ENCODE peak calls at places on chromosomes 16 and 17, in ten cellular contexts. One of them, this sample, is unnamed.

GRCh38 chr17:38703742-38704644 is 1.1 kb upstream of the MLLT6 start:
- DNase-seq in naive thymus-derived CD8-positive, alpha-beta T cell: peak; percentile 56
- DNase-seq in kidney epithelial cell: no peak
- DNase-seq in Caki2: peak; percentile 83
- DNase-seq in Daoy: peak; percentile 70
- DNase-seq in tibial nerve: peak; percentile 57
- DNase-seq in RWPE1: peak; percentile 81
- DNase-seq in NCI-H2081: peak; percentile 98
- DNase-seq in omental fat pad: peak; percentile 61
- DNase-seq in astrocyte of the hippocampus: peak; percentile 53
- DNase-seq in this sample: peak; percentile 93

GRCh38 chr17:61307905-61308886 is 91.4 kb upstream of the TBX2 start:
- DNase-seq in naive thymus-derived CD8-positive, alpha-beta T cell: no peak
- DNase-seq in kidney epithelial cell: peak; percentile 69
- DNase-seq in Caki2: no peak
- DNase-seq in Daoy: peak; percentile 58
- DNase-seq in tibial nerve: no peak
- DNase-seq in RWPE1: no peak
- DNase-seq in NCI-H2081: no peak
- DNase-seq in omental fat pad: no peak
- DNase-seq in astrocyte of the hippocampus: peak; percentile 66
- DNase-seq in this sample: no peak

GRCh38 chr17:72126575-72127486 is 6.0 kb downstream of the SOX9 start:
- DNase-seq in naive thymus-derived CD8-positive, alpha-beta T cell: no peak
- DNase-seq in kidney epithelial cell: no peak
- DNase-seq in Caki2: peak; percentile 96
- DNase-seq in Daoy: peak; percentile 83
- DNase-seq in tibial nerve: no peak
- DNase-seq in RWPE1: peak; percentile 54
- DNase-seq in NCI-H2081: no peak
- DNase-seq in omental fat pad: no peak
- DNase-seq in astrocyte of the hippocampus: peak; percentile 89
- DNase-seq in this sample: no peak

GRCh38 chr16:58409316-58409973 is 17.2 kb downstream of the GINS3 start:
- DNase-seq in naive thymus-derived CD8-positive, alpha-beta T cell: no peak
- DNase-seq in kidney epithelial cell: peak; percentile 56
- DNase-seq in Caki2: peak; percentile 98
- DNase-seq in Daoy: peak; percentile 73
- DNase-seq in tibial nerve: peak; percentile 42
- DNase-seq in RWPE1: peak; percentile 19
- DNase-seq in NCI-H2081: no peak
- DNase-seq in omental fat pad: no peak
- DNase-seq in astrocyte of the hippocampus: peak; percentile 93
- DNase-seq in this sample: no peak

GRCh38 chr16:49843758-49844157 is 12.2 kb downstream of the ZNF423 start:
- DNase-seq in naive thymus-derived CD8-positive, alpha-beta T cell: no peak
- DNase-seq in kidney epithelial cell: no peak
- DNase-seq in Caki2: no peak
- DNase-seq in Daoy: no peak
- DNase-seq in tibial nerve: no peak
- DNase-seq in RWPE1: no peak
- DNase-seq in NCI-H2081: no peak
- DNase-seq in omental fat pad: no peak
- DNase-seq in astrocyte of the hippocampus: no peak
- DNase-seq in this sample: no peak

GRCh38 chr16:53817117-53817516 is 113.2 kb downstream of the FTO start:
- DNase-seq in naive thymus-derived CD8-positive, alpha-beta T cell: no peak
- DNase-seq in kidney epithelial cell: peak; percentile 59
- DNase-seq in Caki2: peak; percentile 56
- DNase-seq in Daoy: peak; percentile 81
- DNase-seq in tibial nerve: no peak
- DNase-seq in RWPE1: peak; percentile 72
- DNase-seq in NCI-H2081: no peak
- DNase-seq in omental fat pad: peak; percentile 29
- DNase-seq in astrocyte of the hippocampus: peak; percentile 92
- DNase-seq in this sample: no peak

GRCh38 chr16:27174007-27174406 is 29.3 kb upstream of the KDM8 start:
- DNase-seq in naive thymus-derived CD8-positive, alpha-beta T cell: peak; percentile 37
- DNase-seq in kidney epithelial cell: no peak
- DNase-seq in Caki2: no peak
- DNase-seq in Daoy: no peak
- DNase-seq in tibial nerve: no peak
- DNase-seq in RWPE1: no peak
- DNase-seq in NCI-H2081: no peak
- DNase-seq in omental fat pad: no peak
- DNase-seq in astrocyte of the hippocampus: no peak
- DNase-seq in this sample: peak; percentile 97

GRCh38 chr16:66612422-66612821 is 7.9 kb downstream of the CMTM3 start:
- DNase-seq in naive thymus-derived CD8-positive, alpha-beta T cell: no peak
- DNase-seq in kidney epithelial cell: no peak
- DNase-seq in Caki2: no peak
- DNase-seq in Daoy: no peak
- DNase-seq in tibial nerve: no peak
- DNase-seq in RWPE1: no peak
- DNase-seq in NCI-H2081: no peak
- DNase-seq in omental fat pad: no peak
- DNase-seq in astrocyte of the hippocampus: no peak
- DNase-seq in this sample: no peak

GRCh38 chr16:70576431-70577255 is 53.0 kb downstream of the SF3B3 start:
- DNase-seq in naive thymus-derived CD8-positive, alpha-beta T cell: no peak
- DNase-seq in kidney epithelial cell: no peak
- DNase-seq in Caki2: peak; percentile 17
- DNase-seq in Daoy: peak; percentile 33
- DNase-seq in tibial nerve: no peak
- DNase-seq in RWPE1: peak; percentile 63
- DNase-seq in NCI-H2081: no peak
- DNase-seq in omental fat pad: no peak
- DNase-seq in astrocyte of the hippocampus: no peak
- DNase-seq in this sample: no peak

GRCh38 chr17:74215332-74215727 is 2.0 kb downstream of the TTYH2 start:
- DNase-seq in naive thymus-derived CD8-positive, alpha-beta T cell: no peak
- DNase-seq in kidney epithelial cell: no peak
- DNase-seq in Caki2: no peak
- DNase-seq in Daoy: no peak
- DNase-seq in tibial nerve: no peak
- DNase-seq in RWPE1: no peak
- DNase-seq in NCI-H2081: no peak
- DNase-seq in omental fat pad: no peak
- DNase-seq in astrocyte of the hippocampus: no peak
- DNase-seq in this sample: no peak

GRCh38 chr17:39781028-39781800 is 43.5 kb downstream of the GRB7 start:
- DNase-seq in naive thymus-derived CD8-positive, alpha-beta T cell: no peak
- DNase-seq in kidney epithelial cell: no peak
- DNase-seq in Caki2: no peak
- DNase-seq in Daoy: no peak
- DNase-seq in tibial nerve: no peak
- DNase-seq in RWPE1: no peak
- DNase-seq in NCI-H2081: no peak
- DNase-seq in omental fat pad: no peak
- DNase-seq in astrocyte of the hippocampus: no peak
- DNase-seq in this sample: no peak

GRCh38 chr17:33273271-33273670 is 19.8 kb downstream of the ASIC2 start:
- DNase-seq in naive thymus-derived CD8-positive, alpha-beta T cell: no peak
- DNase-seq in kidney epithelial cell: no peak
- DNase-seq in Caki2: no peak
- DNase-seq in Daoy: no peak
- DNase-seq in tibial nerve: no peak
- DNase-seq in RWPE1: no peak
- DNase-seq in NCI-H2081: no peak
- DNase-seq in omental fat pad: no peak
- DNase-seq in astrocyte of the hippocampus: no peak
- DNase-seq in this sample: no peak

GRCh38 chr17:44672479-44673093 is 16.3 kb downstream of the MEIOC start:
- DNase-seq in naive thymus-derived CD8-positive, alpha-beta T cell: no peak
- DNase-seq in kidney epithelial cell: no peak
- DNase-seq in Caki2: peak; percentile 30
- DNase-seq in Daoy: no peak
- DNase-seq in tibial nerve: no peak
- DNase-seq in RWPE1: peak; percentile 32
- DNase-seq in NCI-H2081: no peak
- DNase-seq in omental fat pad: no peak
- DNase-seq in astrocyte of the hippocampus: peak; percentile 25
- DNase-seq in this sample: peak; percentile 23

GRCh38 chr17:54899721-54900456 is 763 bp upstream of the TOM1L1 start:
- DNase-seq in naive thymus-derived CD8-positive, alpha-beta T cell: no peak
- DNase-seq in kidney epithelial cell: no peak
- DNase-seq in Caki2: no peak
- DNase-seq in Daoy: no peak
- DNase-seq in tibial nerve: no peak
- DNase-seq in RWPE1: no peak
- DNase-seq in NCI-H2081: peak; percentile 56
- DNase-seq in omental fat pad: no peak
- DNase-seq in astrocyte of the hippocampus: peak; percentile 24
- DNase-seq in this sample: no peak

GRCh38 chr16:31700200-31700529 is 172.5 kb downstream of the AHSP start:
- DNase-seq in naive thymus-derived CD8-positive, alpha-beta T cell: no peak
- DNase-seq in kidney epithelial cell: no peak
- DNase-seq in Caki2: no peak
- DNase-seq in Daoy: no peak
- DNase-seq in tibial nerve: no peak
- DNase-seq in RWPE1: peak; percentile 92
- DNase-seq in NCI-H2081: peak; percentile 86
- DNase-seq in omental fat pad: no peak
- DNase-seq in astrocyte of the hippocampus: no peak
- DNase-seq in this sample: no peak

GRCh38 chr16:72785886-72786285 is 262.0 kb downstream of the ZFHX3 start:
- DNase-seq in naive thymus-derived CD8-positive, alpha-beta T cell: no peak
- DNase-seq in kidney epithelial cell: no peak
- DNase-seq in Caki2: no peak
- DNase-seq in Daoy: peak; percentile 23
- DNase-seq in tibial nerve: no peak
- DNase-seq in RWPE1: no peak
- DNase-seq in NCI-H2081: no peak
- DNase-seq in omental fat pad: no peak
- DNase-seq in astrocyte of the hippocampus: peak; percentile 16
- DNase-seq in this sample: no peak

GRCh38 chr17:62906881-62907280 is 59.2 kb upstream of the TANC2 start:
- DNase-seq in naive thymus-derived CD8-positive, alpha-beta T cell: no peak
- DNase-seq in kidney epithelial cell: no peak
- DNase-seq in Caki2: peak; percentile 21
- DNase-seq in Daoy: no peak
- DNase-seq in tibial nerve: no peak
- DNase-seq in RWPE1: no peak
- DNase-seq in NCI-H2081: no peak
- DNase-seq in omental fat pad: no peak
- DNase-seq in astrocyte of the hippocampus: no peak
- DNase-seq in this sample: no peak

GRCh38 chr16:15811778-15812750 is 44.8 kb downstream of the MYH11 start:
- DNase-seq in naive thymus-derived CD8-positive, alpha-beta T cell: no peak
- DNase-seq in kidney epithelial cell: peak; percentile 38
- DNase-seq in Caki2: no peak
- DNase-seq in Daoy: peak; percentile 40
- DNase-seq in tibial nerve: no peak
- DNase-seq in RWPE1: peak; percentile 54
- DNase-seq in NCI-H2081: no peak
- DNase-seq in omental fat pad: no peak
- DNase-seq in astrocyte of the hippocampus: peak; percentile 86
- DNase-seq in this sample: no peak

GRCh38 chr17:6924121-6924676 is 71.7 kb upstream of the ALOX12 start:
- DNase-seq in naive thymus-derived CD8-positive, alpha-beta T cell: no peak
- DNase-seq in kidney epithelial cell: no peak
- DNase-seq in Caki2: no peak
- DNase-seq in Daoy: no peak
- DNase-seq in tibial nerve: no peak
- DNase-seq in RWPE1: no peak
- DNase-seq in NCI-H2081: no peak
- DNase-seq in omental fat pad: no peak
- DNase-seq in astrocyte of the hippocampus: peak; percentile 30
- DNase-seq in this sample: peak; percentile 70

GRCh38 chr17:33871720-33872535 is 383.2 kb upstream of the CCL2 start:
- DNase-seq in naive thymus-derived CD8-positive, alpha-beta T cell: no peak
- DNase-seq in kidney epithelial cell: peak; percentile 67
- DNase-seq in Caki2: peak; percentile 87
- DNase-seq in Daoy: peak; percentile 98
- DNase-seq in tibial nerve: no peak
- DNase-seq in RWPE1: peak; percentile 84
- DNase-seq in NCI-H2081: no peak
- DNase-seq in omental fat pad: no peak
- DNase-seq in astrocyte of the hippocampus: peak; percentile 76
- DNase-seq in this sample: no peak

GRCh38 chr17:82231562-82232321 is 2.9 kb downstream of the SLC16A3 start:
- DNase-seq in naive thymus-derived CD8-positive, alpha-beta T cell: no peak
- DNase-seq in kidney epithelial cell: no peak
- DNase-seq in Caki2: peak; percentile 95
- DNase-seq in Daoy: peak; percentile 85
- DNase-seq in tibial nerve: peak; percentile 44
- DNase-seq in RWPE1: no peak
- DNase-seq in NCI-H2081: no peak
- DNase-seq in omental fat pad: no peak
- DNase-seq in astrocyte of the hippocampus: peak; percentile 53
- DNase-seq in this sample: no peak

GRCh38 chr16:87603684-87604571 is 1.6 kb downstream of the JPH3 start:
- DNase-seq in naive thymus-derived CD8-positive, alpha-beta T cell: no peak
- DNase-seq in kidney epithelial cell: no peak
- DNase-seq in Caki2: no peak
- DNase-seq in Daoy: peak; percentile 32
- DNase-seq in tibial nerve: no peak
- DNase-seq in RWPE1: no peak
- DNase-seq in NCI-H2081: no peak
- DNase-seq in omental fat pad: no peak
- DNase-seq in astrocyte of the hippocampus: no peak
- DNase-seq in this sample: no peak

GRCh38 chr16:89106533-89107208 is 13.0 kb downstream of the ACSF3 start:
- DNase-seq in naive thymus-derived CD8-positive, alpha-beta T cell: no peak
- DNase-seq in kidney epithelial cell: no peak
- DNase-seq in Caki2: no peak
- DNase-seq in Daoy: no peak
- DNase-seq in tibial nerve: no peak
- DNase-seq in RWPE1: no peak
- DNase-seq in NCI-H2081: no peak
- DNase-seq in omental fat pad: no peak
- DNase-seq in astrocyte of the hippocampus: no peak
- DNase-seq in this sample: peak; percentile 94

GRCh38 chr16:12611006-12611477 is 192.6 kb downstream of the CPPED1 start:
- DNase-seq in naive thymus-derived CD8-positive, alpha-beta T cell: no peak
- DNase-seq in kidney epithelial cell: no peak
- DNase-seq in Caki2: no peak
- DNase-seq in Daoy: peak; percentile 18
- DNase-seq in tibial nerve: no peak
- DNase-seq in RWPE1: no peak
- DNase-seq in NCI-H2081: no peak
- DNase-seq in omental fat pad: no peak
- DNase-seq in astrocyte of the hippocampus: no peak
- DNase-seq in this sample: no peak

GRCh38 chr17:76405967-76406647 is 21.7 kb downstream of the SPHK1 start:
- DNase-seq in naive thymus-derived CD8-positive, alpha-beta T cell: no peak
- DNase-seq in kidney epithelial cell: no peak
- DNase-seq in Caki2: no peak
- DNase-seq in Daoy: no peak
- DNase-seq in tibial nerve: no peak
- DNase-seq in RWPE1: no peak
- DNase-seq in NCI-H2081: peak; percentile 90
- DNase-seq in omental fat pad: no peak
- DNase-seq in astrocyte of the hippocampus: no peak
- DNase-seq in this sample: no peak

GRCh38 chr17:73888875-73889274 is 244.6 kb upstream of the SDK2 start:
- DNase-seq in naive thymus-derived CD8-positive, alpha-beta T cell: no peak
- DNase-seq in kidney epithelial cell: no peak
- DNase-seq in Caki2: no peak
- DNase-seq in Daoy: no peak
- DNase-seq in tibial nerve: no peak
- DNase-seq in RWPE1: no peak
- DNase-seq in NCI-H2081: no peak
- DNase-seq in omental fat pad: no peak
- DNase-seq in astrocyte of the hippocampus: no peak
- DNase-seq in this sample: no peak

GRCh38 chr17:67980456-67980855 is 15.8 kb downstream of the C17orf58 start:
- DNase-seq in naive thymus-derived CD8-positive, alpha-beta T cell: no peak
- DNase-seq in kidney epithelial cell: no peak
- DNase-seq in Caki2: peak; percentile 22
- DNase-seq in Daoy: no peak
- DNase-seq in tibial nerve: no peak
- DNase-seq in RWPE1: no peak
- DNase-seq in NCI-H2081: no peak
- DNase-seq in omental fat pad: no peak
- DNase-seq in astrocyte of the hippocampus: no peak
- DNase-seq in this sample: no peak

GRCh38 chr17:29235904-29236303 is 10.8 kb upstream of the CRYBA1 start:
- DNase-seq in naive thymus-derived CD8-positive, alpha-beta T cell: no peak
- DNase-seq in kidney epithelial cell: no peak
- DNase-seq in Caki2: no peak
- DNase-seq in Daoy: no peak
- DNase-seq in tibial nerve: no peak
- DNase-seq in RWPE1: no peak
- DNase-seq in NCI-H2081: no peak
- DNase-seq in omental fat pad: no peak
- DNase-seq in astrocyte of the hippocampus: no peak
- DNase-seq in this sample: no peak

This sample was measured in Jurkat, Clone E6-1.